ENCODE peak calls at places on chromosomes 7 and 10, in six cellular contexts. One of them, this sample, is unnamed.

GRCh38 chr10:129755075-129756020 is 208.7 kb downstream of the EBF3 start:
- DNase-seq in stomach: peak; percentile 17
- DNase-seq in endothelial cell of umbilical vein: no peak
- DNase-seq in sigmoid colon: peak; percentile 50
- DNase-seq in H1: no peak
- DNase-seq in transverse colon: peak; percentile 4
- DNase-seq in this sample: peak; percentile 78

GRCh38 chr10:62661143-62661542 is 143.4 kb upstream of the ADO start:
- DNase-seq in stomach: no peak
- DNase-seq in H1: no peak
- DNase-seq in sigmoid colon: no peak
- DNase-seq in endothelial cell of umbilical vein: no peak
- DNase-seq in transverse colon: no peak
- DNase-seq in this sample: no peak

GRCh38 chr7:95682913-95683312 is 86.6 kb upstream of the PDK4 start:
- DNase-seq in sigmoid colon: no peak
- DNase-seq in stomach: no peak
- DNase-seq in transverse colon: no peak
- DNase-seq in H1: no peak
- DNase-seq in endothelial cell of umbilical vein: no peak
- DNase-seq in this sample: no peak

GRCh38 chr7:22728416-22729029 is 1.5 kb downstream of the IL6 start:
- DNase-seq in stomach: no peak
- DNase-seq in sigmoid colon: no peak
- DNase-seq in transverse colon: no peak
- DNase-seq in H1: no peak
- DNase-seq in endothelial cell of umbilical vein: peak; percentile 79
- DNase-seq in this sample: no peak

GRCh38 chr10:65753532-65753931 is 1172.3 kb upstream of the LRRTM3 start:
- DNase-seq in endothelial cell of umbilical vein: no peak
- DNase-seq in H1: no peak
- DNase-seq in stomach: no peak
- DNase-seq in sigmoid colon: no peak
- DNase-seq in transverse colon: no peak
- DNase-seq in this sample: no peak

GRCh38 chr10:118216526-118217035 is 125.5 kb downstream of the FAM204A start:
- DNase-seq in transverse colon: no peak
- DNase-seq in endothelial cell of umbilical vein: no peak
- DNase-seq in sigmoid colon: no peak
- DNase-seq in stomach: no peak
- DNase-seq in H1: no peak
- DNase-seq in this sample: no peak

GRCh38 chr7:102018876-102019275 is 201.4 kb downstream of the CUX1 start:
- DNase-seq in endothelial cell of umbilical vein: no peak
- DNase-seq in H1: no peak
- DNase-seq in sigmoid colon: no peak
- DNase-seq in transverse colon: no peak
- DNase-seq in stomach: no peak
- DNase-seq in this sample: no peak

GRCh38 chr10:26860026-26860541 is 674 bp downstream of the ABI1 start:
- DNase-seq in H1: no peak
- DNase-seq in stomach: peak; percentile 46
- DNase-seq in sigmoid colon: peak; percentile 81
- DNase-seq in endothelial cell of umbilical vein: peak; percentile 71
- DNase-seq in transverse colon: peak; percentile 56
- DNase-seq in this sample: peak; percentile 92

GRCh38 chr7:25642849-25643248 is 414.6 kb upstream of the NPVF start:
- DNase-seq in stomach: no peak
- DNase-seq in sigmoid colon: no peak
- DNase-seq in H1: no peak
- DNase-seq in transverse colon: no peak
- DNase-seq in endothelial cell of umbilical vein: no peak
- DNase-seq in this sample: peak; percentile 68

GRCh38 chr10:71631007-71631859 is 88.3 kb downstream of the C10orf105 start:
- DNase-seq in stomach: no peak
- DNase-seq in sigmoid colon: no peak
- DNase-seq in H1: no peak
- DNase-seq in transverse colon: no peak
- DNase-seq in endothelial cell of umbilical vein: no peak
- DNase-seq in this sample: no peak

GRCh38 chr10:128511284-128511683 is 385.1 kb upstream of the MKI67 start:
- DNase-seq in stomach: no peak
- DNase-seq in H1: no peak
- DNase-seq in endothelial cell of umbilical vein: no peak
- DNase-seq in sigmoid colon: no peak
- DNase-seq in transverse colon: no peak
- DNase-seq in this sample: no peak

GRCh38 chr7:44223362-44224114 is 22.8 kb downstream of the YKT6 start:
- DNase-seq in sigmoid colon: peak; percentile 48
- DNase-seq in transverse colon: no peak
- DNase-seq in endothelial cell of umbilical vein: no peak
- DNase-seq in stomach: no peak
- DNase-seq in H1: no peak
- DNase-seq in this sample: no peak

GRCh38 chr10:7054915-7055314 is 355.9 kb downstream of the SFMBT2 start:
- DNase-seq in stomach: no peak
- DNase-seq in H1: peak; percentile 15
- DNase-seq in sigmoid colon: no peak
- DNase-seq in transverse colon: no peak
- DNase-seq in endothelial cell of umbilical vein: no peak
- DNase-seq in this sample: no peak

GRCh38 chr10:97503413-97503812 is 4.7 kb downstream of the UBTD1 start:
- DNase-seq in sigmoid colon: no peak
- DNase-seq in endothelial cell of umbilical vein: no peak
- DNase-seq in stomach: no peak
- DNase-seq in H1: no peak
- DNase-seq in transverse colon: no peak
- DNase-seq in this sample: no peak

GRCh38 chr10:61975107-61975932 is 73.8 kb downstream of the ARID5B start:
- DNase-seq in sigmoid colon: no peak
- DNase-seq in endothelial cell of umbilical vein: no peak
- DNase-seq in H1: no peak
- DNase-seq in stomach: no peak
- DNase-seq in transverse colon: no peak
- DNase-seq in this sample: no peak

GRCh38 chr10:73159038-73159648 is 8.7 kb downstream of the ECD start:
- DNase-seq in endothelial cell of umbilical vein: peak; percentile 65
- DNase-seq in H1: peak; percentile 3
- DNase-seq in transverse colon: peak; percentile 61
- DNase-seq in stomach: peak; percentile 64
- DNase-seq in sigmoid colon: no peak
- DNase-seq in this sample: no peak

GRCh38 chr7:20229652-20230500 is 12.7 kb upstream of the MACC1 start:
- DNase-seq in sigmoid colon: no peak
- DNase-seq in endothelial cell of umbilical vein: peak; percentile 95
- DNase-seq in stomach: no peak
- DNase-seq in H1: no peak
- DNase-seq in transverse colon: no peak
- DNase-seq in this sample: no peak

GRCh38 chr7:142933092-142933475 is 462 bp downstream of the TRPV5 start:
- DNase-seq in H1: no peak
- DNase-seq in sigmoid colon: no peak
- DNase-seq in transverse colon: no peak
- DNase-seq in stomach: no peak
- DNase-seq in endothelial cell of umbilical vein: no peak
- DNase-seq in this sample: no peak

GRCh38 chr10:51861731-51862130 is 162.3 kb upstream of the CSTF2T start:
- DNase-seq in H1: no peak
- DNase-seq in transverse colon: no peak
- DNase-seq in sigmoid colon: no peak
- DNase-seq in stomach: no peak
- DNase-seq in endothelial cell of umbilical vein: no peak
- DNase-seq in this sample: no peak

GRCh38 chr10:119687192-119688032 is 36.2 kb downstream of the BAG3 start:
- DNase-seq in H1: peak; percentile 94
- DNase-seq in transverse colon: no peak
- DNase-seq in sigmoid colon: no peak
- DNase-seq in stomach: no peak
- DNase-seq in endothelial cell of umbilical vein: peak; percentile 63
- DNase-seq in this sample: no peak

GRCh38 chr10:10045765-10046028 is 972.0 kb upstream of the CELF2 start:
- DNase-seq in sigmoid colon: no peak
- DNase-seq in stomach: no peak
- DNase-seq in transverse colon: no peak
- DNase-seq in endothelial cell of umbilical vein: no peak
- DNase-seq in H1: no peak
- DNase-seq in this sample: no peak

GRCh38 chr10:92688927-92689662 is 660 bp upstream of the HHEX start:
- DNase-seq in endothelial cell of umbilical vein: peak; percentile 67
- DNase-seq in sigmoid colon: peak; percentile 74
- DNase-seq in transverse colon: peak; percentile 34
- DNase-seq in H1: no peak
- DNase-seq in stomach: peak; percentile 43
- DNase-seq in this sample: no peak

GRCh38 chr7:134605978-134606923 is 40.4 kb upstream of the BPGM start:
- DNase-seq in endothelial cell of umbilical vein: peak; percentile 80
- DNase-seq in H1: no peak
- DNase-seq in transverse colon: peak; percentile 61
- DNase-seq in sigmoid colon: peak; percentile 79
- DNase-seq in stomach: peak; percentile 75
- DNase-seq in this sample: no peak

GRCh38 chr10:120456143-120456625 is 843 bp upstream of the PLPP4 start:
- DNase-seq in transverse colon: no peak
- DNase-seq in endothelial cell of umbilical vein: no peak
- DNase-seq in stomach: no peak
- DNase-seq in H1: no peak
- DNase-seq in sigmoid colon: no peak
- DNase-seq in this sample: no peak

GRCh38 chr10:86538547-86538946 is 17.0 kb upstream of the WAPL start:
- DNase-seq in transverse colon: peak; percentile 16
- DNase-seq in stomach: no peak
- DNase-seq in sigmoid colon: no peak
- DNase-seq in endothelial cell of umbilical vein: no peak
- DNase-seq in H1: no peak
- DNase-seq in this sample: no peak

GRCh38 chr10:78267598-78267997 is 233.9 kb downstream of the RPS24 start:
- DNase-seq in transverse colon: no peak
- DNase-seq in endothelial cell of umbilical vein: no peak
- DNase-seq in sigmoid colon: no peak
- DNase-seq in stomach: no peak
- DNase-seq in H1: no peak
- DNase-seq in this sample: no peak

GRCh38 chr10:57472823-57473619 is 794.7 kb downstream of the IPMK start:
- DNase-seq in endothelial cell of umbilical vein: no peak
- DNase-seq in transverse colon: no peak
- DNase-seq in sigmoid colon: no peak
- DNase-seq in H1: no peak
- DNase-seq in stomach: no peak
- DNase-seq in this sample: no peak

DNA sequence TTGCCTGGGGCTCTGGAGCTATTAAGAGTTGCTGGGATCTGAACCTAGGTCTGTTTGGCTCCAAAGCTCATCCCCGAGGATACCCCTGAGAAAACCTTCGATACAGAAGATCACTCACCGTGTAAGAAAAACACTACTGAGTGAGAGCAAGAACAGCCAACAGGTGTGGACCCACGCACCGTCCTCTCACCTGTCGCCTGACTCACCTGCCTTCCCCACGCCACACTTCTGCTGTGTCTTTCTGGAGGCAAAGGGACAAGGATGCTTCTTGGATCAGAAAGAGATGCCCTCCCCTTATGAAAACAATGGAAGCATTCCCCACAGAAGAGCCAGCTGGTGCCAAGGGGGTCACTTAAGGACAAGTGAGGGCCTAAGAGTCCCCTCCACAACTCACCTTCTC is 46.7 kb downstream of the COL13A1 start:
- DNase-seq in endothelial cell of umbilical vein: no peak
- DNase-seq in transverse colon: no peak
- DNase-seq in H1: no peak
- DNase-seq in stomach: no peak
- DNase-seq in sigmoid colon: no peak
- DNase-seq in this sample: no peak
- TF ChIP-seq POLR2AphosphoS5 in endothelial cell of umbilical vein: no peak
- TF ChIP-seq POLR2AphosphoS5 in transverse colon: no peak
- TF ChIP-seq POLR2AphosphoS5 in H1: no peak
- TF ChIP-seq POLR2AphosphoS5 in stomach: no peak
- TF ChIP-seq POLR2AphosphoS5 in sigmoid colon: no peak
- TF ChIP-seq POLR2AphosphoS5 in this sample: no peak

GRCh38 chr7:156475666-156476065 is 164.9 kb upstream of the RNF32 start:
- DNase-seq in endothelial cell of umbilical vein: no peak
- DNase-seq in stomach: no peak
- DNase-seq in sigmoid colon: no peak
- DNase-seq in transverse colon: no peak
- DNase-seq in H1: no peak
- DNase-seq in this sample: no peak
- TF ChIP-seq POLR2AphosphoS5 in endothelial cell of umbilical vein: no peak
- TF ChIP-seq POLR2AphosphoS5 in stomach: no peak
- TF ChIP-seq POLR2AphosphoS5 in sigmoid colon: no peak
- TF ChIP-seq POLR2AphosphoS5 in transverse colon: no peak
- TF ChIP-seq POLR2AphosphoS5 in H1: no peak
- TF ChIP-seq POLR2AphosphoS5 in this sample: no peak

DNA sequence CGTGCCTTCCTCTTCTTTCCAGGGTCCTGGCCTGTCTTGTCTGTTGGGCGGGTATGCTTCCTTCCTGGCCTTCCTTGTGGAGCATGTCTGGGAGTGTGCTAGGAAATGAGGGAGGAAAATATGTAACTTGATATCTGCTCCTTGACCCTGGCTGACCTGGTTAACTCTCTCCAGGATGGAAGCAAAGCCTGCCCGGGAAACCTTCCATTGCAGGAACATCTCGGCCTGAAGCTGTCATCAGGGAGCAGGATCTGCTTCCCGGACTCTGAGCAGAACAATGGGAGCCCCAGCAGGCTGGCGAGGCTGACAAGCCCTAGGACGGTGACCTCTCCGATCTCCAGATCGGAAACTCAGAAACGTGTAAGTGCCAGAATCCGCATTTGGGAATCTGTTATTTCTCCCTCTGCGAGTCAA is 340.3 kb downstream of the FRMD4A start:
- DNase-seq in endothelial cell of umbilical vein: peak; percentile 91
- DNase-seq in sigmoid colon: peak; percentile 70
- DNase-seq in stomach: no peak
- DNase-seq in H1: no peak
- DNase-seq in transverse colon: no peak
- DNase-seq in this sample: no peak
- TF ChIP-seq POLR2AphosphoS5 in endothelial cell of umbilical vein: peak; percentile 84
- TF ChIP-seq POLR2AphosphoS5 in sigmoid colon: peak; percentile 31
- TF ChIP-seq POLR2AphosphoS5 in stomach: peak; percentile 19
- TF ChIP-seq POLR2AphosphoS5 in H1: no peak
- TF ChIP-seq POLR2AphosphoS5 in transverse colon: no peak
- TF ChIP-seq POLR2AphosphoS5 in this sample: peak; percentile 48

GRCh38 chr7:120564145-120564544 is 291.2 kb downstream of the KCND2 start:
- DNase-seq in sigmoid colon: no peak
- DNase-seq in stomach: no peak
- DNase-seq in H1: no peak
- DNase-seq in transverse colon: no peak
- DNase-seq in endothelial cell of umbilical vein: no peak
- DNase-seq in this sample: no peak
- TF ChIP-seq POLR2AphosphoS5 in sigmoid colon: no peak
- TF ChIP-seq POLR2AphosphoS5 in stomach: no peak
- TF ChIP-seq POLR2AphosphoS5 in H1: no peak
- TF ChIP-seq POLR2AphosphoS5 in transverse colon: no peak
- TF ChIP-seq POLR2AphosphoS5 in endothelial cell of umbilical vein: no peak
- TF ChIP-seq POLR2AphosphoS5 in this sample: no peak

This sample was measured in esophagus muscularis mucosa.